ENCODE peak calls at places on chromosomes 12 and 14, in six cellular contexts. I, U, S, A, V and D are unnamed samples. For H3K27me3 and H3K36me3, the result is how much of the 10 kb centered on the place peaks cover.

GRCh38 chr12:32517966-32518365 is 118.6 kb downstream of the FGD4 start:
- DNase-seq in I (no peak), A (no peak), V (no peak), S (no peak), U (no peak), D (no peak)

GRCh38 chr12:51848843-51849735 is 571 bp upstream of the FIGNL2 start:
- DNase-seq in V (no peak), S (no peak), A (peak), I (no peak), U (peak), D (no peak)

GRCh38 chr12:6842075-6842474 is 1.4 kb downstream of the GNB3 start:
- DNase-seq in S (no peak), A (no peak), I (no peak), U (no peak), V (no peak), D (no peak)

GRCh38 chr12:27614386-27614785 is 81.9 kb upstream of the REP15 start:
- DNase-seq in U (no peak), A (no peak), I (no peak), V (no peak), S (no peak), D (no peak)

GRCh38 chr12:43117226-43117930 is 434.6 kb downstream of the ADAMTS20 start:
- DNase-seq in A (no peak), I (no peak), S (no peak), V (no peak), U (no peak), D (no peak)

GRCh38 chr12:121765573-121765972 is 27.9 kb downstream of the RHOF start:
- DNase-seq in S (no peak), U (no peak), A (no peak), V (no peak), I (peak), D (peak)

GRCh38 chr12:49552014-49552413 is 13.2 kb downstream of the KCNH3 start:
- DNase-seq in A (no peak), I (no peak), U (no peak), V (no peak), S (no peak), D (peak)

GRCh38 chr14:71692496-71692895 is 239.7 kb upstream of the RGS6 start:
- DNase-seq in V (no peak), U (peak), S (no peak), A (no peak), I (no peak), D (peak)

GRCh38 chr12:132411457-132411856 is 78.5 kb upstream of the FBRSL1 start:
- DNase-seq in A (no peak), U (no peak), V (no peak), I (no peak), S (no peak), D (no peak)

GRCh38 chr12:118979763-118980406 is 1.5 kb upstream of the SRRM4 start:
- DNase-seq in S (no peak), V (peak), U (peak), I (no peak), A (peak), D (peak)

GRCh38 chr12:113052326-113052725 is 4.2 kb upstream of the DTX1 start:
- DNase-seq in I (no peak), A (no peak), U (no peak), S (no peak), V (no peak), D (no peak)

GRCh38 chr12:117063162-117063911 is 35.9 kb downstream of the TESC start:
- DNase-seq in I (no peak), V (no peak), A (no peak), U (no peak), S (peak), D (no peak)

GRCh38 chr14:94775875-94776217 is 5.9 kb upstream of the GSC start:
- DNase-seq in S (no peak), A (no peak), I (no peak), V (no peak), U (no peak), D (no peak)

GRCh38 chr12:62774794-62775193 is 160.2 kb downstream of the PPM1H start:
- DNase-seq in S (no peak), V (no peak), U (no peak), A (no peak), I (no peak), D (no peak)

GRCh38 chr12:7433276-7433822 is 10.6 kb downstream of the CD163L1 start:
- DNase-seq in U (peak), I (no peak), A (no peak), S (no peak), V (no peak), D (peak)

GRCh38 chr12:98399532-98399931 is 115.9 kb upstream of the TMPO start:
- DNase-seq in I (no peak), A (peak), V (no peak), S (no peak), U (peak), D (peak)

GRCh38 chr12:25001311-25001710 is 52.4 kb upstream of the BCAT1 start:
- DNase-seq in V (no peak), A (no peak), U (no peak), S (no peak), I (no peak), D (no peak)

GRCh38 chr12:56461235-56462159 is 6.9 kb upstream of the SPRYD4 start:
- DNase-seq in V (no peak), S (no peak), A (no peak), U (no peak), I (no peak), D (peak)

GRCh38 chr12:45670339-45671065 is 59.0 kb upstream of the ARID2 start:
- DNase-seq in I (no peak), S (peak), V (no peak), A (no peak), U (no peak), D (no peak)

GRCh38 chr14:58082011-58082410 is 70.0 kb downstream of the ARMH4 start:
- DNase-seq in U (no peak), I (no peak), A (no peak), V (no peak), S (no peak), D (no peak)

GRCh38 chr12:82873951-82874350 is 187.2 kb downstream of the TMTC2 start:
- DNase-seq in U (no peak), V (no peak), S (no peak), I (no peak), A (peak), D (no peak)

GRCh38 chr12:92208613-92209121 is 63.0 kb upstream of the BTG1 start:
- DNase-seq in V (no peak), U (peak), I (no peak), S (peak), A (peak), D (no peak)

GRCh38 chr12:132668191-132669088 is 18.7 kb downstream of the POLE start:
- DNase-seq in U (no peak), S (no peak), I (no peak), V (no peak), A (no peak), D (no peak)

GRCh38 chr12:45200497-45201043 is 15.3 kb upstream of the ANO6 start:
- DNase-seq in S (no peak), I (no peak), U (no peak), V (peak), A (no peak), D (no peak)

GRCh38 chr14:104295681-104296387 is 157.4 kb downstream of the KIF26A start:
- DNase-seq in A (no peak), I (no peak), V (peak), S (no peak), U (no peak), D (no peak)

GRCh38 chr14:74888164-74889158 is 6.7 kb downstream of the DLST start:
- DNase-seq in S (no peak), V (no peak), A (no peak), I (no peak), U (no peak), D (no peak)

GRCh38 chr14:39158222-39158858 is 11.8 kb downstream of the TRAPPC6B start:
- DNase-seq in V (no peak), U (no peak), I (no peak), A (no peak), S (no peak), D (no peak)

GRCh38 chr12:9123741-9124140 is 8.0 kb upstream of the A2M start:
- DNase-seq in V (no peak), I (no peak), S (no peak), A (no peak), U (peak), D (no peak)
- H3K4me3 ChIP-seq in V (peak), I (no peak), S (no peak), A (no peak), U (no peak), D (no peak)

DNA sequence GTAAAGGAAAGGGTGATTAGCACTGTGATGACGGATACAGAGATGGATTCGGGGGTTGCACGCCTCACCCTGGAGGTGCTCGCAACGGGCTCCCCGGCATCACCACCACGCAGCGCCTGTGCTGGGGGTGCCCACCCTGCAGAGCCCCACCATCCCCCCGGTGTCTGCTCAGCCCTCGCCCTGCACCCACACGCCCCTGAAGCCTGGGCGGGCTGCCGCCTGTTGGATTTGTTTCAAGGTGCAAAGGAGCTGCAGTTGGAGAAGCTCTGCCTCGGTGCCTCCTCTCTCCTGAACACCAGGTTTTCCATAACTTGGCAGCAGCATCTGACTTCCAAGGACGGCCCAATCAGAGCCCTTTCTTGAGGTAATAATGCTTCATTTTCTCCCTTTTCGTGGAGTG is 106.1 kb upstream of the TMEM132D start:
- DNase-seq in S (no peak), U (no peak), A (no peak), V (no peak), I (no peak), D (no peak)
- H3K27me3 ChIP-seq in S (under half), U (under half), A (under half), V (under half), I (under half), D (under half)

GRCh38 chr12:2860170-2860569 is 3.3 kb upstream of the TEX52 start:
- DNase-seq in A (no peak), V (no peak), S (no peak), U (no peak), I (no peak), D (no peak)
- H3K36me3 ChIP-seq in A (under half), V (under half), S (under half), U (under half), I (under half), D (under half)

GRCh38 chr12:109726106-109726497 is 12.5 kb downstream of the FAM222A start:
- DNase-seq in I (no peak), A (no peak), U (no peak), V (no peak), S (no peak), D (no peak)
- H3K4me3 ChIP-seq in I (no peak), A (no peak), U (no peak), V (no peak), S (no peak), D (no peak)

DNA sequence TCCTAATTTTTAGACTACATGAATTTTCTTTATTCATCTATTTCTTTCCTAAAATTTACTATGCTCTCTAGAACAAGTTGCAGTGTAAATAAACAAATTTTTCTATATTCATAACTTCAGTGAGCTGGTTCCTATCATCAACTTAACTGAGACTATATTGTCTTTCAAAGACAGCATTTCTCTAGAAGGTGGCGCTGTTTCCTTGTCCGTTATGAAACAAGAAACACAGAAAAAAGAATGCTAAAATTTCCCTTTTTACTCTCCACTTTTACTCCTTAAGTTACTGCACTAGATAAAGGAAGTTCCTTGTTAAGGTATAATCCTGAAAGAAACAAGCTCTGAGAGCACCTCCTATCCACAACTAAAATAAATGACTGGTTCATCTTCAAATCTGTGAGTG is 8.2 kb upstream of the CLEC2A start:
- DNase-seq in U (peak), I (no peak), S (no peak), V (no peak), A (peak), D (no peak)
- H3K27me3 ChIP-seq in U (under half), I (under half), S (under half), V (under half), A (under half), D (under half)